ENCODE peak calls at places on chromosomes 3 and 15, in seven cellular contexts. E is GM12878, A is HepG2, W is body of pancreas, S is heart left ventricle, Z is right lobe of liver, I is A549. Q is an unnamed sample. For H3K4me1 and H3K9me3, the result is how much of the 10 kb centered on the place peaks cover.

GRCh38 chr15:63491116-63491817 is 13.1 kb upstream of the USP3 start:
- ATAC-seq in S (peak), A (no peak), E (peak), W (no peak), I (no peak), Z (peak), Q (peak)

GRCh38 chr3:123759311-123759710 is 124.8 kb downstream of the MYLK start:
- ATAC-seq in W (no peak), S (no peak), E (no peak), Z (no peak), A (no peak), I (no peak), Q (no peak)

GRCh38 chr3:121642601-121643314 is 17.9 kb downstream of the HCLS1 start:
- ATAC-seq in I (peak), W (no peak), E (no peak), S (peak), Z (peak), A (peak), Q (no peak)

GRCh38 chr15:63672775-63673174 is 75.6 kb downstream of the FBXL22 start:
- ATAC-seq in W (no peak), A (no peak), E (no peak), S (no peak), I (no peak), Z (no peak), Q (no peak)

GRCh38 chr3:50342818-50343633 is 2.4 kb upstream of the RASSF1 start:
- ATAC-seq in Z (no peak), E (no peak), A (peak), I (peak), S (no peak), W (no peak), Q (no peak)

GRCh38 chr15:100278596-100279380 is 63.0 kb downstream of the ADAMTS17 start:
- ATAC-seq in W (no peak), A (no peak), Z (no peak), S (no peak), I (peak), E (no peak), Q (no peak)

GRCh38 chr3:194879126-194879887 is 193.6 kb downstream of the FAM43A start:
- ATAC-seq in I (no peak), A (no peak), Z (peak), S (peak), E (no peak), W (no peak), Q (no peak)

GRCh38 chr3:126315916-126316514 is 41.2 kb downstream of the KLF15 start:
- ATAC-seq in A (no peak), E (no peak), I (no peak), Z (no peak), W (no peak), S (no peak), Q (no peak)

GRCh38 chr15:56411122-56411749 is 46.0 kb downstream of the TEX9 start:
- ATAC-seq in S (no peak), E (peak), A (no peak), Z (no peak), I (no peak), W (no peak), Q (no peak)

GRCh38 chr3:156816091-156816793 is 9.9 kb upstream of the LEKR1 start:
- ATAC-seq in Z (peak), W (peak), S (peak), A (no peak), E (peak), I (peak), Q (peak)

GRCh38 chr3:157384526-157384925 is 52.1 kb upstream of the PTX3 start:
- ATAC-seq in W (no peak), S (no peak), Z (no peak), I (no peak), E (no peak), A (no peak), Q (no peak)

GRCh38 chr3:143538577-143538981 is 309.7 kb downstream of the SLC9A9 start:
- ATAC-seq in I (no peak), W (no peak), S (no peak), A (no peak), Z (no peak), E (no peak), Q (peak)

GRCh38 chr3:8929860-8930259 is 33.4 kb downstream of the RAD18 start:
- ATAC-seq in Z (no peak), I (no peak), A (no peak), E (no peak), W (no peak), S (no peak), Q (no peak)

GRCh38 chr3:150342951-150343468 is 65.1 kb upstream of the TSC22D2 start:
- ATAC-seq in E (no peak), W (no peak), I (no peak), Z (no peak), A (no peak), S (no peak), Q (no peak)

GRCh38 chr3:34878488-34878887 is 760.8 kb upstream of the ARPP21 start:
- ATAC-seq in E (no peak), A (no peak), W (no peak), S (no peak), I (no peak), Z (no peak), Q (no peak)

GRCh38 chr3:94349310-94349848 is 286.5 kb downstream of the NSUN3 start:
- ATAC-seq in A (no peak), S (no peak), E (no peak), Z (no peak), I (no peak), W (no peak), Q (no peak)

GRCh38 chr3:146131616-146132410 is 29.2 kb downstream of the PLOD2 start:
- ATAC-seq in E (no peak), W (peak), I (peak), Z (peak), S (peak), A (peak), Q (peak)

GRCh38 chr3:46264002-46264401 is 21.7 kb downstream of the CCR3 start:
- ATAC-seq in W (no peak), A (no peak), I (no peak), S (no peak), Z (no peak), E (no peak), Q (no peak)

GRCh38 chr15:65231306-65231705 is 20.0 kb upstream of the CILP start:
- ATAC-seq in A (no peak), I (no peak), E (no peak), W (no peak), Z (no peak), S (no peak), Q (no peak)

GRCh38 chr15:96162322-96162721 is 168.2 kb upstream of the NR2F2 start:
- ATAC-seq in W (peak), S (no peak), A (peak), E (no peak), I (no peak), Z (peak), Q (no peak)

GRCh38 chr3:39135170-39135805 is 18.1 kb downstream of the CSRNP1 start:
- ATAC-seq in S (peak), A (no peak), W (peak), E (no peak), Z (peak), I (no peak), Q (peak)
- H3K4me1 ChIP-seq in S (under half), A (under half), W (under half), E (under half), Z (under half), I (under half), Q (under half)

GRCh38 chr3:128855574-128855973 is 23.8 kb upstream of the ACAD9 start:
- ATAC-seq in E (no peak), W (no peak), S (peak), Z (no peak), A (no peak), I (no peak), Q (no peak)
- H3K9me3 ChIP-seq in E (under half), W (under half), S (under half), Z (under half), A (half or more), I (under half), Q (under half)

GRCh38 chr3:52694528-52695189 is 8.8 kb downstream of the GNL3 start:
- ATAC-seq in S (no peak), E (no peak), Z (no peak), W (no peak), I (no peak), A (no peak), Q (no peak)
- TF ChIP-seq POLR2A in S (no peak), E (peak), Z (no peak), W (no peak), I (no peak), A (peak), Q (no peak)

GRCh38 chr3:72082776-72083477 is 298.0 kb upstream of the PROK2 start:
- ATAC-seq in A (no peak), S (no peak), W (no peak), E (peak), I (no peak), Z (no peak), Q (no peak)
- H3K4me1 ChIP-seq in A (under half), S (half or more), W (under half), E (half or more), I (under half), Z (under half), Q (under half)

GRCh38 chr15:27025411-27026051 is 54.5 kb downstream of the GABRG3 start:
- ATAC-seq in I (no peak), E (no peak), Z (no peak), A (no peak), S (no peak), W (no peak), Q (no peak)

GRCh38 chr15:27017168-27017809 is 46.3 kb downstream of the GABRG3 start:
- ATAC-seq in E (peak), W (no peak), S (no peak), Z (peak), I (peak), A (peak), Q (peak)

GRCh38 chr15:27019687-27020086 is 48.7 kb downstream of the GABRG3 start:
- ATAC-seq in W (no peak), E (no peak), S (no peak), A (no peak), I (no peak), Z (no peak), Q (no peak)
- H3K9me3 ChIP-seq in W (under half), E (under half), S (under half), A (under half), I (under half), Z (under half), Q (under half)

GRCh38 chr15:74957301-74958035 is 896 bp upstream of the RPP25 start:
- ATAC-seq in W (peak), S (peak), E (peak), A (no peak), Z (peak), I (peak), Q (peak)

GRCh38 chr15:74958320-74958907 is 1.8 kb upstream of the RPP25 start:
- ATAC-seq in A (peak), E (peak), Z (peak), S (peak), I (peak), W (peak), Q (peak)

GRCh38 chr15:74955017-74955416 is 1.6 kb downstream of the RPP25 start:
- ATAC-seq in W (no peak), I (no peak), A (no peak), S (no peak), Z (no peak), E (no peak), Q (no peak)

GRCh38 chr15:74955796-74956647 is 550 bp downstream of the RPP25 start:
- ATAC-seq in E (peak), Z (peak), I (peak), S (peak), A (no peak), W (peak), Q (peak)

DNA sequence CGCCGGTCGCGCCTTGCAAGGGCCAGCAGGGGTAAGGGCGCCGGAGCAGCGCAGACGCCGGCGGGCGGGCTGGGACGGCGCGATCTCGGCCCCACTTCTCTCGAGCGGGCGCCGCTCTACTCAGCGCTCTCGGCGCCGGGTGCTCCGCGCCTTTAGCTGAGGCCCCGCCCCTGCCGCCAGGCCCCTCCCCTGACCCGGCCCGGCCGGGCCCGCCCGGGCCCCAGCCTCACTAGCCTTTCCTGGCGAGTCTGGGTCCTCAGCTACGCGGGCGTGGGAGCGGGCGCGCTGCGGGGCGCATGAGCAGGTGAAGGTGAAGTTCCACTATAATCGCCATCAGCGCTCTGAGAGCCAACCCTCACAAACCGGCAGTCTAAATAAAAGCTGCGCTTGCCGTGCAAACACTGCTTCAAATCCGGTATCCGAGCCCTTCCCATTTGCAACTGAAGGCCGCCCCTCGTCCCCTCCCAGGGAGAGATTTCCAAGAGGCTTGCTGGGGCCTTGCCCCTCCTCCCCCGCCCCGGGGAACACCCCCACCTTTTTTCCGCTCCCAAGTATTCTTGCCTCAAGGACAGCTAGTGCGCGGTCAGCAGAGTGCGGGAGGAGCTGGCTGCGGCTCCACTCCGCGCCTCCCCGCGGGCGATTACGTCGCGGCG is at the start of gene RPP25:
- ATAC-seq in A (peak), S (peak), Z (peak), W (peak), E (peak), I (peak), Q (peak)
- TF ChIP-seq POLR2A in A (no peak), S (no peak), Z (peak), W (peak), E (peak), I (peak), Q (peak)

DNA sequence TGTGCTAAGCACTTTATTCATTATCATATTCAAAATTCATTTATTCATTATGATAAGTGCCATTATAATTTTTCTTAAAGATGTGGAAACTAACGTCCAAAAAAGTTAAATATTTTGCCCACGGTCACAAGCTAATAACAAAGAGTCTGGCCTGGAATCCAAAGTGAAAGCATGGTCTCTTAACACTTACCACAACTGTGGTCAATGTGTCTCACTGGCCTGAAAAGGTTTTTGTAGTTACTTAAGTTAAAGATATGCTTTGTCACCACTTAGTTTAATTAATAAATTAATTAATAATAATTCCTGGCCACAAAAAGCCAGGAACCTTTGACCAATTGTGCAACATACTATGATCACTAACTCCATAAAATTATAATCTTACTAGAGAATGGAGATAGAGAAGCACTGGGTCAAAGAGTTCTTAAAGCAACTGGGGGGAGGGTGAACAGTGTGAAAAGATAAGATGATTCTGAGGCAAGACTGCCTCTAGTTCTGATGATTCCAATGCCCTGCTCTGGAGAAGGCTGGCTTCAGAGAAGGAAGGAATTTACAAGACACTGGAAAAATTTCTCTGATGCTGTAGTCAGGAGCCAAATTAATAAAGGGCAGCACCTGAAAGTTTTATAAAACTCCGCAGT is 32.7 kb downstream of the NPTN start:
- ATAC-seq in S (no peak), A (no peak), Z (no peak), W (no peak), E (peak), I (peak), Q (no peak)
- H3K4me1 ChIP-seq in S (half or more), A (half or more), Z (under half), W (half or more), E (under half), I (under half), Q (half or more)

GRCh38 chr15:78757636-78757905 is 53.7 kb downstream of the ADAMTS7 start:
- ATAC-seq in Z (no peak), W (no peak), A (no peak), S (no peak), E (no peak), I (no peak), Q (no peak)

GRCh38 chr15:78750566-78750965 is 60.7 kb downstream of the ADAMTS7 start:
- ATAC-seq in I (peak), E (no peak), W (peak), Z (peak), S (peak), A (no peak), Q (peak)

GRCh38 chr15:78751602-78751979 is 59.7 kb downstream of the ADAMTS7 start:
- ATAC-seq in Z (no peak), W (no peak), A (no peak), S (no peak), I (no peak), E (no peak), Q (no peak)

GRCh38 chr15:78749831-78750230 is 61.4 kb downstream of the ADAMTS7 start:
- ATAC-seq in S (no peak), E (no peak), I (no peak), A (no peak), W (no peak), Z (no peak), Q (no peak)

GRCh38 chr15:78752492-78753358 is 58.5 kb downstream of the ADAMTS7 start:
- ATAC-seq in A (no peak), I (no peak), W (no peak), Z (no peak), E (no peak), S (peak), Q (no peak)
- H3K9me3 ChIP-seq in A (under half), I (under half), W (under half), Z (under half), E (under half), S (under half), Q (under half)